ENCODE peak calls at places on chromosomes 2 and 18, in ten cellular contexts. C is left colon; F is Panc1; H is CD8-positive, alpha-beta T cell; A is GM23338; I is RWPE2; V is gastroesophageal sphincter; N is naive thymus-derived CD4-positive, alpha-beta T cell; B is natural killer cell; O is foreskin keratinocyte. S is an unnamed sample.

GRCh38 chr2:191059308-191059707 is 45.3 kb upstream of the STAT1 start:
- ATAC-seq in C (no peak), A (no peak), H (no peak), O (no peak), I (no peak), V (no peak), B (no peak), F (no peak), N (no peak), S (peak)

GRCh38 chr2:46981662-46982351 is 66.2 kb upstream of the MCFD2 start:
- ATAC-seq in O (no peak), N (no peak), C (peak), H (no peak), F (no peak), V (no peak), A (no peak), I (no peak), B (no peak), S (no peak)

GRCh38 chr2:152450176-152450575 is 115.2 kb downstream of the FMNL2 start:
- ATAC-seq in C (no peak), B (no peak), N (no peak), I (no peak), A (no peak), F (no peak), H (no peak), V (no peak), O (no peak), S (no peak)

GRCh38 chr2:237414056-237414661 is at the start of gene COL6A3:
- ATAC-seq in O (no peak), A (no peak), B (no peak), H (no peak), C (no peak), N (no peak), F (no peak), I (no peak), V (peak), S (no peak)

GRCh38 chr2:4675295-4675694 is 971.9 kb downstream of the DCDC2C start:
- ATAC-seq in F (no peak), H (no peak), A (no peak), N (no peak), B (no peak), O (no peak), C (no peak), I (no peak), V (no peak), S (no peak)

GRCh38 chr2:38473333-38474005 is 96.4 kb upstream of the ATL2 start:
- ATAC-seq in V (no peak), N (no peak), B (no peak), C (no peak), A (no peak), F (no peak), O (no peak), H (no peak), I (no peak), S (peak)

GRCh38 chr2:184597571-184597980 is 753 bp upstream of the ZNF804A start:
- ATAC-seq in F (peak), H (no peak), N (peak), O (peak), B (no peak), I (peak), C (no peak), A (peak), V (peak), S (no peak)

GRCh38 chr2:131552886-131553285 is 25.2 kb downstream of the CCDC74A start:
- ATAC-seq in O (no peak), V (no peak), A (no peak), B (no peak), C (no peak), F (no peak), H (no peak), N (no peak), I (no peak), S (no peak)

GRCh38 chr2:101776172-101777043 is 78.9 kb downstream of the MAP4K4 start:
- ATAC-seq in V (no peak), H (no peak), O (no peak), B (no peak), C (peak), A (peak), F (no peak), N (no peak), I (no peak), S (no peak)

GRCh38 chr18:3139406-3139805 is 80.4 kb downstream of the MYOM1 start:
- ATAC-seq in I (no peak), F (no peak), H (no peak), B (no peak), V (no peak), C (no peak), N (no peak), A (no peak), O (no peak), S (no peak)

GRCh38 chr2:241063093-241063551 is 39.0 kb downstream of the MTERF4 start:
- ATAC-seq in A (peak), B (no peak), F (no peak), O (no peak), N (no peak), H (no peak), I (no peak), C (peak), V (no peak), S (no peak)

GRCh38 chr2:69509011-69509749 is 71.9 kb upstream of the NFU1 start:
- ATAC-seq in H (no peak), I (no peak), A (no peak), V (no peak), C (peak), O (no peak), N (no peak), B (no peak), F (no peak), S (no peak)

GRCh38 chr18:49949991-49950395 is 136.7 kb upstream of the ACAA2 start:
- ATAC-seq in F (no peak), H (peak), N (peak), A (no peak), O (no peak), I (no peak), V (no peak), B (peak), C (no peak), S (peak)

GRCh38 chr2:132651115-132652099 is 18.6 kb downstream of the LYPD1 start:
- ATAC-seq in V (no peak), N (no peak), O (peak), H (no peak), B (no peak), A (peak), F (peak), I (peak), C (no peak), S (no peak)

GRCh38 chr2:20451346-20451745 is 4.5 kb downstream of the RHOB start:
- ATAC-seq in N (no peak), V (no peak), O (no peak), F (no peak), C (no peak), I (no peak), B (no peak), H (no peak), A (no peak), S (no peak)